ENCODE peak calls at places on chromosomes 12 and 14, in four cellular contexts. One of them, this sample, is unnamed.

GRCh38 chr14:30848449-30849240 is 25.7 kb upstream of the COCH start:
- DNase-seq in HCT116: no peak
- DNase-seq in GM12878: no peak
- DNase-seq in H1: no peak
- DNase-seq in this sample: no peak

GRCh38 chr14:103802353-103802752 is 45.0 kb downstream of the PPP1R13B start:
- DNase-seq in HCT116: no peak
- DNase-seq in GM12878: no peak
- DNase-seq in H1: no peak
- DNase-seq in this sample: no peak

GRCh38 chr14:54564799-54565235 is 2.1 kb upstream of the SAMD4A start:
- DNase-seq in HCT116: no peak
- DNase-seq in GM12878: no peak
- DNase-seq in H1: no peak
- DNase-seq in this sample: no peak

GRCh38 chr14:56180754-56181542 is 62.7 kb downstream of the PELI2 start:
- DNase-seq in HCT116: no peak
- DNase-seq in GM12878: no peak
- DNase-seq in H1: no peak
- DNase-seq in this sample: no peak

GRCh38 chr12:71840226-71840847 is 778 bp downstream of the TBC1D15 start:
- DNase-seq in HCT116: peak
- DNase-seq in GM12878: no peak
- DNase-seq in H1: no peak
- DNase-seq in this sample: peak

GRCh38 chr14:90087433-90087832 is 25.6 kb downstream of the KCNK13 start:
- DNase-seq in HCT116: no peak
- DNase-seq in GM12878: no peak
- DNase-seq in H1: no peak
- DNase-seq in this sample: no peak

GRCh38 chr14:68110989-68111704 is 291.6 kb downstream of the RAD51B start:
- DNase-seq in HCT116: no peak
- DNase-seq in GM12878: peak
- DNase-seq in H1: no peak
- DNase-seq in this sample: no peak

GRCh38 chr12:52831251-52831650 is 2.9 kb downstream of the KRT79 start:
- DNase-seq in HCT116: no peak
- DNase-seq in GM12878: no peak
- DNase-seq in H1: no peak
- DNase-seq in this sample: no peak

GRCh38 chr14:52277552-52277951 is 10.1 kb downstream of the PTGDR start:
- DNase-seq in HCT116: no peak
- DNase-seq in GM12878: no peak
- DNase-seq in H1: no peak
- DNase-seq in this sample: no peak

GRCh38 chr14:22226381-22226780 is 362.6 kb downstream of the DAD1 start:
- DNase-seq in HCT116: no peak
- DNase-seq in GM12878: no peak
- DNase-seq in H1: no peak
- DNase-seq in this sample: no peak

GRCh38 chr14:22227084-22227483 is 361.9 kb downstream of the DAD1 start:
- DNase-seq in HCT116: no peak
- DNase-seq in GM12878: no peak
- DNase-seq in H1: no peak
- DNase-seq in this sample: no peak

GRCh38 chr14:22232486-22232885 is 356.5 kb downstream of the DAD1 start:
- DNase-seq in HCT116: no peak
- DNase-seq in GM12878: no peak
- DNase-seq in H1: no peak
- DNase-seq in this sample: no peak

GRCh38 chr14:22230517-22230916 is 358.5 kb downstream of the DAD1 start:
- DNase-seq in HCT116: no peak
- DNase-seq in GM12878: no peak
- DNase-seq in H1: no peak
- DNase-seq in this sample: no peak

DNA sequence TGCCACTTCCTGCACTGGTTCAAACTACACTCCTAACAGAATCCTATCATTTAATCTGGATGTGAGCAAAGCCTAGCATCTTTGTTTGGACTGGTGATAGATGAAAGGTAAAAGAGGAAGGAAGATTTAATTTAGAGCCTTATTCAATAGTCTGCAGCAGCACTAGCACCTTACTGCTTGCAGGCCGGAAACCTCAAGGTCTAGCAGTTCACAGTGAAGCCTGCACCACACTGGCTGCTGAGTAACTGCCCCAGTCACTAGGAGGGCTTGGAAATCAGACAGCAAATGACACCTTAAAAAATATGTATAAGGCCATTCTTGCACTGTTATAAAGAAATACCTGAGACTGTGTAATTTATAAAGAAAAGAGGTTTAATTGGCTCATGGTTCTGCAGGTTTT is 358.0 kb downstream of the DAD1 start:
- DNase-seq in HCT116: no peak
- DNase-seq in GM12878: no peak
- DNase-seq in H1: no peak
- DNase-seq in this sample: no peak
- TF ChIP-seq EGR1 in HCT116: no peak
- TF ChIP-seq EGR1 in GM12878: no peak
- TF ChIP-seq EGR1 in H1: no peak
- TF ChIP-seq EGR1 in this sample: no peak

DNA sequence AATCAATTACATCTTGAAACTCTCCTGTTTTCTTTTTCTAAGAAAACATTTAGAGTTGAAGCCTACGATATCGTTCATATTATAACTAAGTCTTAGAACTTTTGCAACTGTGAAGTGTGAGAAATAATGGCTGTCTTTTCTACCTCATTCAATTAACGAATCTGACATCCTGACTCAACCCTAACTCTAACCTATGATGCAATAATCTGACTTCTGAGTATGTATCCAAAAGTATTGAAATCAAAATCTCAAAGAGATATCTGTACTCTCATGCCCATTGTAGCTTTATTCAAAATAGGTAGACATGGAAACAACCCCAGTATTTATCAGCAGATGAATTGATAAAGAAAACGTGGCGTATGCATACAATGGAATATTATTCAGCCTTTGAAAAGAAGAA is 252.7 kb downstream of the KCNH5 start:
- DNase-seq in HCT116: no peak
- DNase-seq in GM12878: no peak
- DNase-seq in H1: no peak
- DNase-seq in this sample: no peak
- TF ChIP-seq EGR1 in HCT116: no peak
- TF ChIP-seq EGR1 in GM12878: no peak
- TF ChIP-seq EGR1 in H1: no peak
- TF ChIP-seq EGR1 in this sample: no peak

GRCh38 chr14:92489394-92490238 is 24.0 kb upstream of the RIN3 start:
- DNase-seq in HCT116: no peak
- DNase-seq in GM12878: no peak
- DNase-seq in H1: no peak
- DNase-seq in this sample: no peak
- TF ChIP-seq EGR1 in HCT116: no peak
- TF ChIP-seq EGR1 in GM12878: no peak
- TF ChIP-seq EGR1 in H1: no peak
- TF ChIP-seq EGR1 in this sample: no peak

GRCh38 chr12:34601689-34602088 is 579.4 kb downstream of the ALG10 start:
- DNase-seq in HCT116: no peak
- DNase-seq in GM12878: no peak
- DNase-seq in H1: no peak
- DNase-seq in this sample: no peak
- TF ChIP-seq EGR1 in HCT116: no peak
- TF ChIP-seq EGR1 in GM12878: no peak
- TF ChIP-seq EGR1 in H1: no peak
- TF ChIP-seq EGR1 in this sample: no peak

DNA sequence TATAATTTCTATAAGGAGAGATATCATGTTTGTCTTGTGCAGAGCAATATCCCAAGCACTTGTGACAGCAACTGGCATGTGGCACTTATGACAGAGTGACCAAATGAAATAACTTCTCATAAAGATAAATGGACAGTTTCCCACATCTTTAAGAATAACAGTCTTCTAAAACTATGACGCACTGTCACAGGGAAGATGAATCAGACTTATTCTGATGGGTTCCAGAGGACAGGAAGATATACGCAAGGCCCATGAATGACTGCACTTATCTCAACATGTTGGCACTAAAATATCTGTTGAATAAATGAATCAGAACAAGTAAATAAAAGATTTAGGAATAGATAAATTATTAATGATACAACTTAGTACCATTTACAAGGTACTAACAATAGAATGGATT is 465.8 kb upstream of the SYT1 start:
- DNase-seq in HCT116: no peak
- DNase-seq in GM12878: no peak
- DNase-seq in H1: no peak
- DNase-seq in this sample: no peak
- TF ChIP-seq EGR1 in HCT116: no peak
- TF ChIP-seq EGR1 in GM12878: no peak
- TF ChIP-seq EGR1 in H1: no peak
- TF ChIP-seq EGR1 in this sample: no peak

GRCh38 chr14:86541969-86542368 is 1012.0 kb downstream of the FLRT2 start:
- DNase-seq in HCT116: no peak
- DNase-seq in GM12878: no peak
- DNase-seq in H1: no peak
- DNase-seq in this sample: no peak
- TF ChIP-seq EGR1 in HCT116: no peak
- TF ChIP-seq EGR1 in GM12878: no peak
- TF ChIP-seq EGR1 in H1: no peak
- TF ChIP-seq EGR1 in this sample: no peak